ENCODE peak calls at places on chromosomes 7 and 10, in six cellular contexts. One of them, this sample, is unnamed.

GRCh38 chr7:30422922-30423321 is 55.7 kb downstream of the NOD1 start:
- DNase-seq in esophagus muscularis mucosa: no peak
- DNase-seq in HCT116: peak; percentile 48
- DNase-seq in upper lobe of left lung: no peak
- DNase-seq in HepG2: no peak
- DNase-seq in Panc1: no peak
- DNase-seq in this sample: no peak

GRCh38 chr7:134782121-134782623 is 2.7 kb downstream of the CALD1 start:
- DNase-seq in upper lobe of left lung: no peak
- DNase-seq in Panc1: no peak
- DNase-seq in esophagus muscularis mucosa: peak; percentile 50
- DNase-seq in HCT116: no peak
- DNase-seq in HepG2: no peak
- DNase-seq in this sample: no peak

GRCh38 chr7:142508251-142508650 is 241.0 kb upstream of the PRSS1 start:
- DNase-seq in HCT116: peak; percentile 54
- DNase-seq in esophagus muscularis mucosa: no peak
- DNase-seq in Panc1: no peak
- DNase-seq in upper lobe of left lung: no peak
- DNase-seq in HepG2: no peak
- DNase-seq in this sample: peak; percentile 42

GRCh38 chr7:147432068-147432467 is 1158.5 kb upstream of the C7orf33 start:
- DNase-seq in esophagus muscularis mucosa: no peak
- DNase-seq in HepG2: no peak
- DNase-seq in HCT116: no peak
- DNase-seq in upper lobe of left lung: no peak
- DNase-seq in Panc1: no peak
- DNase-seq in this sample: no peak

GRCh38 chr10:104072786-104073185 is 12.9 kb downstream of the COL17A1 start:
- DNase-seq in esophagus muscularis mucosa: no peak
- DNase-seq in HepG2: no peak
- DNase-seq in HCT116: no peak
- DNase-seq in upper lobe of left lung: no peak
- DNase-seq in Panc1: no peak
- DNase-seq in this sample: no peak

GRCh38 chr7:2968176-2968575 is 75.5 kb downstream of the CARD11 start:
- DNase-seq in HepG2: no peak
- DNase-seq in esophagus muscularis mucosa: no peak
- DNase-seq in HCT116: no peak
- DNase-seq in Panc1: no peak
- DNase-seq in upper lobe of left lung: no peak
- DNase-seq in this sample: peak; percentile 14

GRCh38 chr10:624605-625334 is 64.7 kb downstream of the DIP2C start:
- DNase-seq in upper lobe of left lung: peak; percentile 72
- DNase-seq in Panc1: peak; percentile 42
- DNase-seq in HepG2: peak; percentile 69
- DNase-seq in esophagus muscularis mucosa: no peak
- DNase-seq in HCT116: no peak
- DNase-seq in this sample: no peak

GRCh38 chr10:31554556-31554955 is 235.5 kb downstream of the ZEB1 start:
- DNase-seq in Panc1: no peak
- DNase-seq in upper lobe of left lung: no peak
- DNase-seq in HepG2: no peak
- DNase-seq in esophagus muscularis mucosa: no peak
- DNase-seq in HCT116: no peak
- DNase-seq in this sample: no peak

GRCh38 chr7:142359694-142360279 is 101.9 kb upstream of the PRSS58 start:
- DNase-seq in esophagus muscularis mucosa: no peak
- DNase-seq in HCT116: no peak
- DNase-seq in Panc1: no peak
- DNase-seq in upper lobe of left lung: no peak
- DNase-seq in HepG2: no peak
- DNase-seq in this sample: no peak

GRCh38 chr7:45644237-45644636 is 70.1 kb downstream of the ADCY1 start:
- DNase-seq in esophagus muscularis mucosa: peak; percentile 89
- DNase-seq in HCT116: no peak
- DNase-seq in upper lobe of left lung: no peak
- DNase-seq in HepG2: no peak
- DNase-seq in Panc1: no peak
- DNase-seq in this sample: peak; percentile 8

GRCh38 chr7:108246227-108246837 is 116.2 kb upstream of the LAMB4 start:
- DNase-seq in upper lobe of left lung: no peak
- DNase-seq in esophagus muscularis mucosa: no peak
- DNase-seq in Panc1: peak; percentile 89
- DNase-seq in HepG2: peak; percentile 80
- DNase-seq in HCT116: peak; percentile 61
- DNase-seq in this sample: peak; percentile 28

GRCh38 chr7:152137476-152138025 is 112.1 kb downstream of the GALNT11 start:
- DNase-seq in HCT116: no peak
- DNase-seq in Panc1: no peak
- DNase-seq in esophagus muscularis mucosa: peak; percentile 26
- DNase-seq in HepG2: no peak
- DNase-seq in upper lobe of left lung: no peak
- DNase-seq in this sample: no peak

GRCh38 chr10:72334196-72334831 is 20.4 kb downstream of the DNAJB12 start:
- DNase-seq in upper lobe of left lung: no peak
- DNase-seq in Panc1: no peak
- DNase-seq in HepG2: no peak
- DNase-seq in esophagus muscularis mucosa: no peak
- DNase-seq in HCT116: no peak
- DNase-seq in this sample: no peak

GRCh38 chr7:45112648-45113047 is 1.2 kb upstream of the TBRG4 start:
- DNase-seq in HepG2: no peak
- DNase-seq in Panc1: no peak
- DNase-seq in esophagus muscularis mucosa: no peak
- DNase-seq in upper lobe of left lung: no peak
- DNase-seq in HCT116: no peak
- DNase-seq in this sample: no peak

GRCh38 chr10:46548781-46549090 is 7.7 kb downstream of the GPRIN2 start:
- DNase-seq in HepG2: no peak
- DNase-seq in esophagus muscularis mucosa: no peak
- DNase-seq in upper lobe of left lung: peak; percentile 39
- DNase-seq in Panc1: no peak
- DNase-seq in HCT116: no peak
- DNase-seq in this sample: peak; percentile 25

GRCh38 chr10:42926831-42927230 is 144.2 kb downstream of the BMS1 start:
- DNase-seq in upper lobe of left lung: no peak
- DNase-seq in esophagus muscularis mucosa: peak; percentile 78
- DNase-seq in HCT116: no peak
- DNase-seq in HepG2: no peak
- DNase-seq in Panc1: no peak
- DNase-seq in this sample: no peak

GRCh38 chr10:70758757-70759514 is 26.2 kb downstream of the TBATA start:
- DNase-seq in HCT116: peak; percentile 60
- DNase-seq in esophagus muscularis mucosa: no peak
- DNase-seq in HepG2: peak; percentile 52
- DNase-seq in Panc1: peak; percentile 48
- DNase-seq in upper lobe of left lung: no peak
- DNase-seq in this sample: peak; percentile 74

GRCh38 chr7:2564970-2565546 is 6.3 kb downstream of the IQCE start:
- DNase-seq in esophagus muscularis mucosa: no peak
- DNase-seq in HCT116: no peak
- DNase-seq in HepG2: no peak
- DNase-seq in Panc1: no peak
- DNase-seq in upper lobe of left lung: no peak
- DNase-seq in this sample: no peak

GRCh38 chr7:41135511-41135910 is 567.4 kb downstream of the INHBA start:
- DNase-seq in HCT116: no peak
- DNase-seq in esophagus muscularis mucosa: no peak
- DNase-seq in upper lobe of left lung: peak; percentile 52
- DNase-seq in Panc1: no peak
- DNase-seq in HepG2: no peak
- DNase-seq in this sample: no peak

GRCh38 chr7:66558660-66559465 is 69.8 kb upstream of the KCTD7 start:
- DNase-seq in upper lobe of left lung: peak; percentile 66
- DNase-seq in esophagus muscularis mucosa: no peak
- DNase-seq in HCT116: no peak
- DNase-seq in Panc1: no peak
- DNase-seq in HepG2: no peak
- DNase-seq in this sample: no peak

GRCh38 chr10:121084029-121084674 is 233.0 kb downstream of the WDR11 start:
- DNase-seq in Panc1: no peak
- DNase-seq in HepG2: no peak
- DNase-seq in HCT116: no peak
- DNase-seq in upper lobe of left lung: no peak
- DNase-seq in esophagus muscularis mucosa: no peak
- DNase-seq in this sample: no peak

GRCh38 chr10:106082865-106083264 is 1081.6 kb downstream of the SORCS1 start:
- DNase-seq in Panc1: no peak
- DNase-seq in upper lobe of left lung: no peak
- DNase-seq in HepG2: no peak
- DNase-seq in HCT116: no peak
- DNase-seq in esophagus muscularis mucosa: no peak
- DNase-seq in this sample: no peak

GRCh38 chr10:9786101-9786500 is 1231.6 kb upstream of the CELF2 start:
- DNase-seq in upper lobe of left lung: no peak
- DNase-seq in esophagus muscularis mucosa: no peak
- DNase-seq in HepG2: no peak
- DNase-seq in HCT116: no peak
- DNase-seq in Panc1: no peak
- DNase-seq in this sample: no peak

GRCh38 chr7:51220226-51220625 is 96.4 kb downstream of the COBL start:
- DNase-seq in HCT116: no peak
- DNase-seq in HepG2: no peak
- DNase-seq in upper lobe of left lung: no peak
- DNase-seq in Panc1: no peak
- DNase-seq in esophagus muscularis mucosa: peak; percentile 50
- DNase-seq in this sample: no peak

GRCh38 chr10:78212786-78213175 is 179.1 kb downstream of the RPS24 start:
- DNase-seq in upper lobe of left lung: peak; percentile 31
- DNase-seq in esophagus muscularis mucosa: no peak
- DNase-seq in HepG2: no peak
- DNase-seq in Panc1: no peak
- DNase-seq in HCT116: no peak
- DNase-seq in this sample: no peak
- H3K4me1 ChIP-seq in upper lobe of left lung: peaks cover 5% of the 10 kb centered on the region
- H3K4me1 ChIP-seq in esophagus muscularis mucosa: peaks cover 41% of the 10 kb centered on the region
- H3K4me1 ChIP-seq in HepG2: no peaks in the 10 kb centered on the region
- H3K4me1 ChIP-seq in Panc1: no peaks in the 10 kb centered on the region
- H3K4me1 ChIP-seq in HCT116: no peaks in the 10 kb centered on the region
- H3K4me1 ChIP-seq in this sample: peaks cover 35% of the 10 kb centered on the region

GRCh38 chr10:52410916-52411315 is 96.8 kb downstream of the DKK1 start:
- DNase-seq in Panc1: no peak
- DNase-seq in esophagus muscularis mucosa: no peak
- DNase-seq in HepG2: no peak
- DNase-seq in upper lobe of left lung: peak; percentile 68
- DNase-seq in HCT116: no peak
- DNase-seq in this sample: no peak
- TF ChIP-seq POLR2AphosphoS5 in Panc1: no peak
- TF ChIP-seq POLR2AphosphoS5 in esophagus muscularis mucosa: no peak
- TF ChIP-seq POLR2AphosphoS5 in HepG2: no peak
- TF ChIP-seq POLR2AphosphoS5 in upper lobe of left lung: no peak
- TF ChIP-seq POLR2AphosphoS5 in HCT116: no peak
- TF ChIP-seq POLR2AphosphoS5 in this sample: no peak

GRCh38 chr10:34526186-34526585 is 288.9 kb downstream of the PARD3 start:
- DNase-seq in esophagus muscularis mucosa: no peak
- DNase-seq in HepG2: no peak
- DNase-seq in Panc1: no peak
- DNase-seq in upper lobe of left lung: no peak
- DNase-seq in HCT116: no peak
- DNase-seq in this sample: no peak

GRCh38 chr10:34524369-34525091 is 290.6 kb downstream of the PARD3 start:
- DNase-seq in upper lobe of left lung: no peak
- DNase-seq in Panc1: no peak
- DNase-seq in HepG2: no peak
- DNase-seq in esophagus muscularis mucosa: no peak
- DNase-seq in HCT116: no peak
- DNase-seq in this sample: no peak

GRCh38 chr10:34530778-34531177 is 284.3 kb downstream of the PARD3 start:
- DNase-seq in Panc1: no peak
- DNase-seq in HepG2: peak; percentile 72
- DNase-seq in HCT116: no peak
- DNase-seq in esophagus muscularis mucosa: no peak
- DNase-seq in upper lobe of left lung: no peak
- DNase-seq in this sample: no peak

GRCh38 chr10:34528320-34528719 is 286.8 kb downstream of the PARD3 start:
- DNase-seq in HCT116: peak; percentile 92
- DNase-seq in upper lobe of left lung: no peak
- DNase-seq in HepG2: peak; percentile 41
- DNase-seq in Panc1: no peak
- DNase-seq in esophagus muscularis mucosa: no peak
- DNase-seq in this sample: no peak

DNA sequence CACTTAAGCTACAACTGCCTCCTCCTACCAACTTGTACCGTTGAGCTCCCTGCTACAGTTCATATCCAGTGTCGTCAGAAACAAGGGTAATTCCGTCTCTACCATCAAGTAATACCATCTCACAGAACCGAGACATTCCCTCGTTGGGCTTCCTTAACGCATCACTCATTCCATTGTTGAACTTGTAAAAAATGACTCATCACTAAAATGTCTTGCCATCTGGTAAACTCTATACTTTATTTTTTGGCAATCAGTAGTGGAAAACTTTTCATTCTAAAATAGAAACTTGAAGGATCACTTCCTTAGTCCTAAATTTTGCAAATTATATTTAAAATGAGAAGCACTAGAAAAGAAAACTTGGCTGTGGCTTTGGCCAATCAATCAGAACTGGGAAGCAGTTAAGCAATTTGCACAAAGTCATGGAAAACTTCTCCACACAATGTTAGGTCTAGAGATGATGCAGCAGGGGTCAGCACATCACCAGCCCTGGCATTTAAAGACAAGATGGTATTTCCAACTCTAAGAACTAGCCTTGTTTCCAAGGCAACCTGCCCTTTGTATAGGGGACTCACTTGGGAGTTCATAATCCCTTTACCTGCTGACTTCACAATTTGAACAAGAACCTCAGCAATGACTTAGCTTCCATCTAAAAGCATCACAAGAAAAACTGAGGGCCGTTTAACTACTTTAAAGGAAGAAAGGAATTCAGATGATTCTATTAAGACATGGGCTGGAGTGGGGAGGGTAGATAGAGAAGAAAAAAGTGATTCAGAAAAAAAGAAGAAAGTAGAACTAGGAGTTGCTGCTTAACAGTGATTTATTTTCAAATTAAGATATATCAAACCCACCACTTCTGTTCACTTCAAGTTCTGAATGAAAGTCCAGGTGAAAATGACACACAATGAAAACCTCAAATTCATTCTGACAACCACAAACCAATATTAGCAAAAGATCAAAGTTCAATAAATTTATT is 288.1 kb downstream of the PARD3 start:
- DNase-seq in esophagus muscularis mucosa: no peak
- DNase-seq in HepG2: no peak
- DNase-seq in upper lobe of left lung: no peak
- DNase-seq in Panc1: no peak
- DNase-seq in HCT116: peak; percentile 65
- DNase-seq in this sample: no peak
- TF ChIP-seq CTCF in esophagus muscularis mucosa: no peak
- TF ChIP-seq CTCF in HepG2: peak; percentile 14
- TF ChIP-seq CTCF in upper lobe of left lung: no peak
- TF ChIP-seq CTCF in Panc1: peak; percentile 36
- TF ChIP-seq CTCF in HCT116: peak; percentile 10
- TF ChIP-seq CTCF in this sample: no peak

DNA sequence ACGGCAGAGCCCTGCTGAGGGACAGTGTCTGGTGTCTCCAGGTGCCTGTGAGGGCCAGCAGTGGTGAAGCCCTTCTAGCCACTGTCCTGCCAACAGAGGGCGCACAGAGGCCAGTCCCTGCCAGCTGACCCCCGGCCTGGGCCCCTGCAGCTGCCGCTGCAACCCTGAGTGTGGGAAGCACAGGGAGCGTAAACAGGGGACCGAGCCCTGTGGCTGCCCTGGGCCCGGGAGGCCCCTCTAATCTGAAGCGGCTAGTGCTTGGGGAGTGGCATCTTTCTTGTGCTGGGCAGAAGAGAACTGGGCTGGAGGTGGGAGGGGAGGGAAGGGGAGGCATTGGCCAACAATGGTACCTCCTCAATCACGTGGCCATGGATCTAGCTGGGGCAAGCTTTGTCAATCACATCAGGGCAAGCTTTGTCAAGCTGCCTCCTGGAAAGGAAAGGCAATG is 34.6 kb downstream of the TRIM8 start:
- DNase-seq in upper lobe of left lung: peak; percentile 88
- DNase-seq in HCT116: no peak
- DNase-seq in Panc1: peak; percentile 22
- DNase-seq in HepG2: peak; percentile 76
- DNase-seq in esophagus muscularis mucosa: no peak
- DNase-seq in this sample: peak; percentile 78
- H3K4me1 ChIP-seq in upper lobe of left lung: peaks cover 59% of the 10 kb centered on the region
- H3K4me1 ChIP-seq in HCT116: peaks cover 10% of the 10 kb centered on the region
- H3K4me1 ChIP-seq in Panc1: no peaks in the 10 kb centered on the region
- H3K4me1 ChIP-seq in HepG2: peaks cover 56% of the 10 kb centered on the region
- H3K4me1 ChIP-seq in esophagus muscularis mucosa: peaks cover 52% of the 10 kb centered on the region
- H3K4me1 ChIP-seq in this sample: peaks cover 55% of the 10 kb centered on the region